ENCODE peak calls at places on chromosomes 11 and 22, in seven cellular contexts. F is PC-3, X is esophagus squamous epithelium, I is IMR-90, H is brain microvascular endothelial cell, W is bronchial epithelial cell, G is fibroblast of the aortic adventitia. J is an unnamed sample.

GRCh38 chr11:15770798-15771414 is 585.4 kb downstream of the SOX6 start:
- DNase-seq in F (no peak), X (no peak), I (peak), H (peak), W (peak), G (peak), J (no peak)

GRCh38 chr22:26756675-26757293 is 99.4 kb downstream of the MIAT start:
- DNase-seq in F (peak), X (no peak), I (peak), H (peak), W (peak), G (peak), J (no peak)

GRCh38 chr11:77093987-77094840 is 8.4 kb upstream of the OMP start:
- DNase-seq in F (no peak), X (no peak), I (no peak), H (no peak), W (no peak), G (peak), J (no peak)

GRCh38 chr11:62928011-62928410 is 6.8 kb upstream of the CHRM1 start:
- DNase-seq in F (no peak), X (no peak), I (no peak), H (no peak), W (no peak), G (no peak), J (no peak)

GRCh38 chr11:65646921-65647701 is 9.2 kb downstream of the SIPA1 start:
- DNase-seq in F (peak), X (no peak), I (no peak), H (no peak), W (no peak), G (no peak), J (no peak)

GRCh38 chr22:22358136-22358535 is 113.5 kb downstream of the VPREB1 start:
- DNase-seq in F (no peak), X (no peak), I (no peak), H (no peak), W (no peak), G (no peak), J (no peak)

GRCh38 chr11:77140231-77140959 is 12.3 kb downstream of the MYO7A start:
- DNase-seq in F (no peak), X (no peak), I (peak), H (no peak), W (no peak), G (peak), J (no peak)

GRCh38 chr11:119863811-119864601 is 135.0 kb upstream of the NECTIN1 start:
- DNase-seq in F (no peak), X (no peak), I (no peak), H (no peak), W (no peak), G (no peak), J (no peak)

GRCh38 chr11:125342281-125342980 is 153.6 kb downstream of the FEZ1 start:
- DNase-seq in F (no peak), X (no peak), I (no peak), H (no peak), W (no peak), G (no peak), J (no peak)

GRCh38 chr11:129732926-129733325 is 82.7 kb upstream of the TMEM45B start:
- DNase-seq in F (peak), X (no peak), I (no peak), H (no peak), W (no peak), G (no peak), J (no peak)

GRCh38 chr11:89205378-89205777 is 27.7 kb downstream of the TYR start:
- DNase-seq in F (peak), X (no peak), I (no peak), H (no peak), W (peak), G (no peak), J (no peak)

GRCh38 chr11:119782673-119783072 is 53.7 kb upstream of the NECTIN1 start:
- DNase-seq in F (no peak), X (no peak), I (peak), H (peak), W (no peak), G (peak), J (no peak)

GRCh38 chr11:118924591-118925585 is 838 bp downstream of the BCL9L start:
- DNase-seq in F (peak), X (no peak), I (peak), H (no peak), W (no peak), G (peak), J (no peak)

GRCh38 chr11:35064114-35064800 is 74.7 kb upstream of the CD44 start:
- DNase-seq in F (no peak), X (no peak), I (peak), H (peak), W (no peak), G (peak), J (no peak)

GRCh38 chr11:26095340-26095739 is 236.6 kb upstream of the ANO3 start:
- DNase-seq in F (no peak), X (no peak), I (no peak), H (no peak), W (no peak), G (no peak), J (no peak)

GRCh38 chr11:119567667-119568582 is 145.0 kb upstream of the THY1 start:
- DNase-seq in F (peak), X (no peak), I (peak), H (peak), W (peak), G (peak), J (peak)

GRCh38 chr11:33773399-33774355 is 643 bp downstream of the FBXO3 start:
- DNase-seq in F (no peak), X (no peak), I (peak), H (no peak), W (peak), G (peak), J (no peak)

GRCh38 chr11:86923993-86924766 is 31.0 kb downstream of the FZD4 start:
- DNase-seq in F (no peak), X (no peak), I (no peak), H (no peak), W (no peak), G (peak), J (no peak)

GRCh38 chr11:114441921-114442320 is 2.7 kb downstream of the REXO2 start:
- DNase-seq in F (no peak), X (no peak), I (no peak), H (no peak), W (no peak), G (peak), J (no peak)

GRCh38 chr22:41286639-41287091 is 678 bp upstream of the RANGAP1 start:
- DNase-seq in F (no peak), X (no peak), I (peak), H (peak), W (no peak), G (peak), J (peak)

GRCh38 chr11:118198370-118198769 is 21.9 kb upstream of the SCN2B start:
- DNase-seq in F (peak), X (no peak), I (peak), H (peak), W (peak), G (peak), J (no peak)

GRCh38 chr11:116335891-116336290 is 436.9 kb downstream of the BUD13 start:
- DNase-seq in F (no peak), X (no peak), I (no peak), H (no peak), W (no peak), G (no peak), J (no peak)

GRCh38 chr22:31475778-31476177 is 13.9 kb downstream of the EIF4ENIF1 start:
- DNase-seq in F (no peak), X (no peak), I (no peak), H (no peak), W (no peak), G (no peak), J (no peak)

GRCh38 chr11:2298795-2299747 is 2.6 kb downstream of the C11orf21 start:
- DNase-seq in F (peak), X (no peak), I (no peak), H (no peak), W (peak), G (no peak), J (no peak)

GRCh38 chr11:2582958-2583604 is 116.7 kb downstream of the KCNQ1OT1 start:
- DNase-seq in F (no peak), X (no peak), I (no peak), H (no peak), W (no peak), G (no peak), J (no peak)

GRCh38 chr11:19076744-19077589 is 16.4 kb upstream of the MRGPRX2 start:
- DNase-seq in F (peak), X (no peak), I (peak), H (peak), W (peak), G (peak), J (no peak)

GRCh38 chr11:124069429-124070401 is 28.6 kb upstream of the OR10G7 start:
- DNase-seq in F (peak), X (no peak), I (peak), H (peak), W (peak), G (peak), J (peak)
- TF ChIP-seq CTCF in F (peak), X (peak), I (peak), H (peak), W (peak), G (peak), J (peak)

GRCh38 chr11:73240190-73240781 is 22.2 kb downstream of the P2RY2 start:
- DNase-seq in F (no peak), X (no peak), I (peak), H (no peak), W (peak), G (peak), J (no peak)

GRCh38 chr11:73243093-73243485 is 25.0 kb downstream of the P2RY2 start:
- DNase-seq in F (no peak), X (no peak), I (no peak), H (no peak), W (no peak), G (no peak), J (no peak)

GRCh38 chr11:73244589-73245240 is 26.6 kb downstream of the P2RY2 start:
- DNase-seq in F (no peak), X (no peak), I (no peak), H (no peak), W (no peak), G (no peak), J (no peak)

GRCh38 chr11:73241300-73241699 is 23.2 kb downstream of the P2RY2 start:
- DNase-seq in F (no peak), X (no peak), I (no peak), H (no peak), W (no peak), G (no peak), J (no peak)

GRCh38 chr11:73242291-73243092 is 24.4 kb downstream of the P2RY2 start:
- DNase-seq in F (peak), X (no peak), I (peak), H (peak), W (peak), G (peak), J (no peak)
- H3K4me3 ChIP-seq in F (no peak), X (no peak), I (no peak), H (peak), W (no peak), G (no peak), J (no peak)

GRCh38 chr11:36713715-36714114 is 115.7 kb upstream of the RAG2 start:
- DNase-seq in F (no peak), X (no peak), I (no peak), H (no peak), W (no peak), G (no peak), J (no peak)

DNA sequence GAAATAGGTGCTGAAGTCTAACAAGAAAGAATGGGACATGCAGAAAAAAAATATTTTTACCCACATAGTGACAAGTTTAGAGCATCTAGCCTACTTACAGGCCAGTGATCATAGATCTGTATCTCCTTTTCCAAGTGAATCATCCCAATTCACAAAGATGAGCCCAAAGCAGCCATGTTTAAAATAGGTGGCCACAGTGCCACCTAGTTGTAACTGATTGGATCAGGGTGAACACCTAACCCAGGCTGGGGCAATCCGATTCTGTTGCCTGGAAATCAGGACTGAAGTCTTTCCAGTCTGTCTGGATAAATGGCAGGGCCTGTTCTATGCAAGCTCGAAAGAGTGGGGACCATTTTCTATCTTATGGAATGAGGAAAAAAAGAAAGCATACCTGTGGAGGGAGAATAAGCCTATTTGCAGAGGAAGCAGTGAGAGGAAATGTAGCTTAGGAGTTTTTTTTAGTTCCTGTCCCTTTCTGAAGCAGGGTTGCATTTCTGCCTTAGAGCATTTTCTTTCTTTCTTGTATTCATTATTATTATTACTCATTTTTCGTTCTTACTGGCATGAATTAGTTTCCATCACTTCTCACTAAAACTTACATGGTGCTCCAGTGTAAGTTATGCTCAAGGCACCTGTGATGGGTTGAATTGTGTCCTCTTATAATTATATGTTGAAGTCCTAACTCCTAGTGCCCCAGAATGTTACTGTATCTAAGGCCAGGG is 113.2 kb upstream of the RAG2 start:
- DNase-seq in F (peak), X (no peak), I (no peak), H (no peak), W (peak), G (no peak), J (no peak)
- TF ChIP-seq CTCF in F (peak), X (no peak), I (no peak), H (peak), W (peak), G (no peak), J (peak)

GRCh38 chr11:12693485-12694181 is 19.4 kb downstream of the TEAD1 start:
- DNase-seq in F (peak), X (no peak), I (peak), H (peak), W (peak), G (peak), J (no peak)
- H3K4me3 ChIP-seq in F (peak), X (peak), I (peak), H (peak), W (peak), G (peak), J (no peak)

GRCh38 chr11:108664730-108665525 is at the start of gene DDX10:
- DNase-seq in F (peak), X (peak), I (peak), H (peak), W (peak), G (peak), J (peak)
- TF ChIP-seq CTCF in F (peak), X (no peak), I (peak), H (peak), W (peak), G (peak), J (no peak)

DNA sequence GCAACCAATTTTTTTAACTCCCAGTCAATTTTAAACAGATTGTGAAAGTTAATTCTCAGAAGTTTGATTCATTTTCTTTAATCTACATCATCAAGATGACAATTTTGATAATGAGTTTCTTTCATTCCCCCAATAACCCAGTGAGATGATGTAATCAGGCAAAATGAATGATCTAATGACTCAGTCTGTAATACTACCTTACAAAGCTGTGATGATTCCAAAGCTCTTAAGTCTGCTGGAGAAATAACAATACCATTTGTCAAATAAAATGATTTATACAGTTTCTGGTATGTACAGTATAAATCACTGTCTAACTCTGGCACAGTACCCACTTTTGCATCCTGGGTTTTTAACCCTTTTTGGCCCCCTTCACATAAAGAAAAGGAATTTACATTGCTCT is 4.4 kb upstream of the AKIP1 start:
- DNase-seq in F (peak), X (no peak), I (peak), H (peak), W (peak), G (peak), J (no peak)
- H3K4me3 ChIP-seq in F (no peak), X (no peak), I (no peak), H (no peak), W (no peak), G (no peak), J (no peak)

GRCh38 chr11:64251986-64252837 is 882 bp downstream of the PLCB3 start:
- DNase-seq in F (peak), X (no peak), I (no peak), H (no peak), W (peak), G (no peak), J (no peak)
- TF ChIP-seq CTCF in F (peak), X (peak), I (peak), H (peak), W (peak), G (peak), J (peak)

GRCh38 chr11:131301306-131301705 is 69.1 kb upstream of the NTM start:
- DNase-seq in F (no peak), X (no peak), I (no peak), H (no peak), W (no peak), G (no peak), J (no peak)

GRCh38 chr11:131300304-131300703 is 70.1 kb upstream of the NTM start:
- DNase-seq in F (no peak), X (no peak), I (no peak), H (peak), W (no peak), G (no peak), J (no peak)

GRCh38 chr11:131302831-131303230 is 67.6 kb upstream of the NTM start:
- DNase-seq in F (no peak), X (no peak), I (no peak), H (no peak), W (no peak), G (peak), J (no peak)

GRCh38 chr11:131295986-131296385 is 74.4 kb upstream of the NTM start:
- DNase-seq in F (no peak), X (no peak), I (no peak), H (no peak), W (no peak), G (no peak), J (no peak)

GRCh38 chr11:131297441-131297840 is 73.0 kb upstream of the NTM start:
- DNase-seq in F (no peak), X (no peak), I (no peak), H (no peak), W (no peak), G (no peak), J (no peak)
- H3K4me3 ChIP-seq in F (no peak), X (no peak), I (no peak), H (no peak), W (no peak), G (no peak), J (no peak)

GRCh38 chr11:17770048-17770652 is 35.6 kb downstream of the KCNC1 start:
- DNase-seq in F (no peak), X (no peak), I (no peak), H (no peak), W (no peak), G (no peak), J (no peak)
- TF ChIP-seq CTCF in F (peak), X (peak), I (no peak), H (no peak), W (peak), G (no peak), J (peak)